ENCODE peak calls at places on chromosomes 1 and 21, in nine cellular contexts. P is activated T-helper 1 cell treated with anti-CD3 and anti-CD28 coated beads, Interleukin-12 subunit alpha, Interleukin-12 subunit beta, Interleukin-2, Interleukin-4 antibody, amounts not matched to agents 30 ng/mL and 10 ng/mL and 1 ng/mL, durations not matched to agents 14 hours and 24 hours and 36 hours; F is fibroblast of villous mesenchyme; M is cardiac fibroblast; T is neural progenitor cell; Q is activated CD4-positive, CD25-positive, alpha-beta regulatory T cell treated with anti-CD3 and anti-CD28 coated beads, Interleukin-2, amount 50 U/mL, for 72 hours; B is activated naive CD8-positive, alpha-beta T cell treated with anti-CD3 and anti-CD28 coated beads, Interleukin-2, amount 50 U/mL, for 24 hours; C is omental fat pad; N is IMR-90. E is an unnamed sample.

GRCh38 chr21:27425574-27425973 is 458.7 kb upstream of the ADAMTS5 start:
- DNase-seq in P (no peak), F (peak; percentile 58), M (peak; percentile 75), T (no peak), Q (no peak), B (no peak), C (no peak), N (peak; percentile 69), E (no peak)

GRCh38 chr1:23522244-23523013 is 8.6 kb downstream of the E2F2 start:
- DNase-seq in P (no peak), F (peak; percentile 78), M (peak; percentile 20), T (no peak), Q (no peak), B (no peak), C (no peak), N (peak; percentile 16), E (no peak)

GRCh38 chr1:31381394-31382287 is 8.8 kb upstream of the FABP3 start:
- DNase-seq in P (no peak), F (no peak), M (peak; percentile 57), T (no peak), Q (no peak), B (no peak), C (no peak), N (no peak), E (peak; percentile 85)

GRCh38 chr1:78388275-78388674 is 102.5 kb upstream of the PTGFR start:
- DNase-seq in P (no peak), F (no peak), M (peak; percentile 18), T (no peak), Q (no peak), B (no peak), C (no peak), N (no peak), E (no peak)

GRCh38 chr1:174800221-174800791 is 199.4 kb upstream of the CACYBP start:
- DNase-seq in P (peak; percentile 4), F (no peak), M (peak; percentile 13), T (peak; percentile 23), Q (no peak), B (peak; percentile 13), C (peak; percentile 24), N (peak; percentile 3), E (no peak)

GRCh38 chr21:35303085-35303484 is 254.0 kb upstream of the RUNX1 start:
- DNase-seq in P (no peak), F (peak; percentile 89), M (peak; percentile 94), T (no peak), Q (no peak), B (no peak), C (no peak), N (peak; percentile 93), E (no peak)

GRCh38 chr1:208029381-208030319 is 118.7 kb upstream of the CD34 start:
- DNase-seq in P (no peak), F (peak; percentile 56), M (peak; percentile 75), T (no peak), Q (no peak), B (no peak), C (no peak), N (peak; percentile 74), E (no peak)

GRCh38 chr1:35564884-35565741 is 7.5 kb downstream of the NCDN start:
- DNase-seq in P (no peak), F (no peak), M (no peak), T (no peak), Q (no peak), B (no peak), C (no peak), N (no peak), E (no peak)

GRCh38 chr1:70140894-70141293 is 64.5 kb downstream of the LRRC40 start:
- DNase-seq in P (no peak), F (no peak), M (peak; percentile 20), T (peak; percentile 59), Q (no peak), B (no peak), C (no peak), N (peak; percentile 25), E (no peak)

GRCh38 chr1:32239335-32239734 is 7.7 kb upstream of the FAM167B start:
- DNase-seq in P (no peak), F (no peak), M (no peak), T (peak; percentile 49), Q (no peak), B (no peak), C (no peak), N (no peak), E (no peak)

GRCh38 chr1:15246960-15247614 is at the start of gene FHAD1:
- DNase-seq in P (no peak), F (peak; percentile 57), M (peak; percentile 40), T (peak; percentile 92), Q (peak; percentile 32), B (peak; percentile 67), C (no peak), N (peak; percentile 17), E (peak; percentile 68)

GRCh38 chr1:64540265-64540791 is 70.4 kb downstream of the CACHD1 start:
- DNase-seq in P (no peak), F (peak; percentile 62), M (peak; percentile 70), T (no peak), Q (no peak), B (no peak), C (no peak), N (no peak), E (no peak)

GRCh38 chr1:93171549-93172050 is 8.6 kb downstream of the TMED5 start:
- DNase-seq in P (no peak), F (peak; percentile 42), M (no peak), T (no peak), Q (no peak), B (no peak), C (no peak), N (peak; percentile 39), E (no peak)

GRCh38 chr1:159869173-159869572 is 6.7 kb upstream of the VSIG8 start:
- DNase-seq in P (no peak), F (peak; percentile 57), M (peak; percentile 73), T (no peak), Q (no peak), B (peak; percentile 35), C (no peak), N (peak; percentile 86), E (no peak)

GRCh38 chr1:214086945-214087344 is 99.2 kb downstream of the PROX1 start:
- DNase-seq in P (no peak), F (no peak), M (no peak), T (no peak), Q (no peak), B (no peak), C (no peak), N (no peak), E (no peak)

GRCh38 chr21:29343517-29343916 is 44.8 kb downstream of the BACH1 start:
- DNase-seq in P (no peak), F (peak; percentile 88), M (peak; percentile 90), T (no peak), Q (no peak), B (no peak), C (no peak), N (peak; percentile 94), E (no peak)

GRCh38 chr21:34983680-34984086 is 65.4 kb downstream of the RUNX1 start:
- DNase-seq in P (peak; percentile 34), F (no peak), M (peak; percentile 84), T (no peak), Q (peak; percentile 60), B (peak; percentile 77), C (no peak), N (peak; percentile 63), E (no peak)

GRCh38 chr1:33295450-33296081 is 25.3 kb downstream of the A3GALT2 start:
- DNase-seq in P (peak; percentile 79), F (peak; percentile 78), M (peak; percentile 87), T (peak; percentile 88), Q (peak; percentile 91), B (peak; percentile 89), C (peak; percentile 97), N (peak; percentile 73), E (peak; percentile 92)

GRCh38 chr1:200075938-200076546 is 48.5 kb downstream of the NR5A2 start:
- DNase-seq in P (no peak), F (peak; percentile 65), M (peak; percentile 96), T (peak; percentile 21), Q (no peak), B (no peak), C (no peak), N (peak; percentile 79), E (peak; percentile 41)

GRCh38 chr1:29436386-29436785 is 200.1 kb downstream of the PTPRU start:
- DNase-seq in P (no peak), F (no peak), M (no peak), T (no peak), Q (no peak), B (no peak), C (no peak), N (no peak), E (no peak)

GRCh38 chr1:59926381-59927243 is at the start of gene CYP2J2:
- DNase-seq in P (peak; percentile 19), F (peak; percentile 7), M (no peak), T (peak; percentile 65), Q (peak; percentile 37), B (peak; percentile 61), C (no peak), N (no peak), E (peak; percentile 86)

GRCh38 chr21:36917487-36918158 is 48.8 kb downstream of the HLCS start:
- DNase-seq in P (no peak), F (peak; percentile 63), M (peak; percentile 77), T (peak; percentile 71), Q (no peak), B (no peak), C (no peak), N (peak; percentile 75), E (no peak)

GRCh38 chr21:35204850-35205564 is 155.9 kb upstream of the RUNX1 start:
- DNase-seq in P (no peak), F (peak; percentile 83), M (peak; percentile 92), T (no peak), Q (no peak), B (peak; percentile 26), C (no peak), N (peak; percentile 98), E (peak; percentile 91)

GRCh38 chr1:910881-911721 is 12.6 kb upstream of the SAMD11 start:
- DNase-seq in P (no peak), F (no peak), M (no peak), T (peak; percentile 1), Q (no peak), B (no peak), C (peak; percentile 22), N (peak; percentile 31), E (no peak)

GRCh38 chr1:230120289-230120948 is 53.4 kb downstream of the GALNT2 start:
- DNase-seq in P (no peak), F (no peak), M (no peak), T (no peak), Q (no peak), B (no peak), C (no peak), N (no peak), E (no peak)

GRCh38 chr1:225772848-225773247 is 4.8 kb upstream of the SRP9 start:
- DNase-seq in P (no peak), F (peak; percentile 75), M (no peak), T (no peak), Q (no peak), B (no peak), C (no peak), N (no peak), E (no peak)

GRCh38 chr1:162629651-162630050 is 2.6 kb upstream of the DDR2 start:
- DNase-seq in P (no peak), F (peak; percentile 85), M (peak; percentile 90), T (no peak), Q (no peak), B (no peak), C (no peak), N (peak; percentile 81), E (no peak)

GRCh38 chr1:42682739-42683529 is 716 bp downstream of the YBX1 start:
- DNase-seq in P (peak; percentile 55), F (peak; percentile 82), M (peak; percentile 56), T (peak; percentile 86), Q (peak; percentile 78), B (peak; percentile 73), C (no peak), N (peak; percentile 69), E (peak; percentile 83)

GRCh38 chr1:201282931-201283829 is at the start of gene PKP1:
- DNase-seq in P (no peak), F (no peak), M (no peak), T (peak; percentile 38), Q (no peak), B (peak; percentile 35), C (no peak), N (peak; percentile 10), E (no peak)

GRCh38 chr21:34761758-34762330 is 93.0 kb downstream of the CLIC6 start:
- DNase-seq in P (no peak), F (no peak), M (no peak), T (no peak), Q (no peak), B (no peak), C (no peak), N (no peak), E (no peak)

GRCh38 chr1:229199892-229200291 is 71.0 kb upstream of the RAB4A start:
- DNase-seq in P (peak; percentile 13), F (peak; percentile 74), M (no peak), T (no peak), Q (no peak), B (no peak), C (no peak), N (no peak), E (no peak)